ENCODE peak calls at places on chromosomes 4 and X, in five cellular contexts. L is neural progenitor cell, N is uterus, I is pancreas, V is WERI-Rb-1. M is an unnamed sample. For H3K27me3, the result is how much of the 10 kb centered on the place peaks cover.

GRCh38 chrX:47581731-47582647 is at the start of gene TIMP1:
- DNase-seq in L (peak), N (peak), I (peak), V (no peak), M (peak)

GRCh38 chrX:130566028-130566683 is 164.4 kb downstream of the RBMX2 start:
- DNase-seq in L (no peak), N (no peak), I (no peak), V (no peak), M (no peak)

GRCh38 chrX:38987135-38987780 is 186.0 kb downstream of the MID1IP1 start:
- DNase-seq in L (no peak), N (no peak), I (no peak), V (peak), M (no peak)

GRCh38 chr4:96139251-96139929 is 299.5 kb downstream of the PDHA2 start:
- DNase-seq in L (no peak), N (no peak), I (no peak), V (no peak), M (no peak)

GRCh38 chrX:13254076-13254785 is 65.6 kb downstream of the ATXN3L start:
- DNase-seq in L (peak), N (peak), I (peak), V (peak), M (no peak)

GRCh38 chr4:11438647-11439046 is 10.0 kb upstream of the HS3ST1 start:
- DNase-seq in L (no peak), N (no peak), I (no peak), V (no peak), M (no peak)

GRCh38 chrX:31715675-31716074 is 643.8 kb upstream of the FTHL17 start:
- DNase-seq in L (no peak), N (no peak), I (no peak), V (no peak), M (no peak)

GRCh38 chr4:159077702-159078495 is 25.0 kb upstream of the RAPGEF2 start:
- DNase-seq in L (no peak), N (no peak), I (no peak), V (no peak), M (no peak)

GRCh38 chr4:680931-681645 is 6.7 kb downstream of the MYL5 start:
- DNase-seq in L (peak), N (peak), I (peak), V (no peak), M (peak)

GRCh38 chrX:143632625-143633387 is 3.1 kb downstream of the SLITRK4 start:
- DNase-seq in L (peak), N (no peak), I (no peak), V (no peak), M (no peak)

GRCh38 chr4:22238742-22239141 is 277.1 kb downstream of the ADGRA3 start:
- DNase-seq in L (peak), N (no peak), I (no peak), V (peak), M (no peak)

DNA sequence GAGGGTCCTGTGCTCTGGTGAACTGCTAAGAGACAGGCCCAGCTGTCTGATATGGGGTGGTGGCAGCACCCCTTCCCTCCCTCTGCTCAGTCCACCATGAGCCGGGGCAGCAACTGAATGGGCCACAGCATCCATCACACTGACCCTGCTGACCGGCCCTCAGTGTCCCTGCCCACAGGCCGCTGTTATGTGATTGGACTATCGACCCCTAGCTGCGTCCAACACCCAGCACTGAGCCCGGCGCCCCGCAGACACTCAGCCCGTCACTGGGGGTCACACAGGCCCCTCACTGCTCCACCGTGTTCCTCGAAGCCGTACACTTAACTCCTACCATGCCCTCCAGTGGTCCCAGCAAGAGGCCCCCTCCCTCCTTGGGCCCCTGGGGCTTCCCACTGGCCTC is 88.8 kb upstream of the PSAPL1 start:
- DNase-seq in L (no peak), N (no peak), I (no peak), V (no peak), M (no peak)
- H3K27me3 ChIP-seq in L (under half), N (under half), I (under half), V (under half), M (half or more)

DNA sequence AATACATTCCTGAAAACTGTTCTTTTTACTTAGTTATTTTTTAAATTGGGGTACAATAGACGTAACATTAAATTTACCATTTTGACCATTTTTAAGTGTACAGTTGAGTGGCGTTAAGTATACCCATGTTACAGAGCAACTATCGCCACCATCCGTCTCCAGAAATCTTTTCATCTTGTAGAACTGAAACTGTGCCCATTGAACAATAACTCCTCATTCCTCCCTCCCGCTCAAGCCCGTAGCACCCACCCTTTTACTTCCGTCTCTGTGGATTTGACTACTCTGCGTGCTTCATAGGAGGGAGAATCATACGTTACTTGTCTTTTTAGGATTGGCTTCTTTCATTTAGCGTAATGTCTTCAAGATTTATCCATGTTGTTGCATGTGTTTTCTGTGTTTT is 55.3 kb downstream of the TMEM131L start:
- DNase-seq in L (no peak), N (no peak), I (no peak), V (no peak), M (no peak)
- H3K4me3 ChIP-seq in L (no peak), N (no peak), I (no peak), V (no peak), M (no peak)

GRCh38 chr4:2009651-2010233 is 968 bp upstream of the NELFA start:
- DNase-seq in L (peak), N (no peak), I (peak), V (peak), M (no peak)

GRCh38 chr4:2007804-2008670 is 737 bp downstream of the NELFA start:
- DNase-seq in L (peak), N (no peak), I (peak), V (no peak), M (no peak)

GRCh38 chr4:2008671-2008920 is 178 bp downstream of the NELFA start:
- DNase-seq in L (no peak), N (no peak), I (no peak), V (no peak), M (no peak)

GRCh38 chr4:2006956-2007653 is 1.7 kb downstream of the NELFA start:
- DNase-seq in L (no peak), N (no peak), I (no peak), V (no peak), M (no peak)

DNA sequence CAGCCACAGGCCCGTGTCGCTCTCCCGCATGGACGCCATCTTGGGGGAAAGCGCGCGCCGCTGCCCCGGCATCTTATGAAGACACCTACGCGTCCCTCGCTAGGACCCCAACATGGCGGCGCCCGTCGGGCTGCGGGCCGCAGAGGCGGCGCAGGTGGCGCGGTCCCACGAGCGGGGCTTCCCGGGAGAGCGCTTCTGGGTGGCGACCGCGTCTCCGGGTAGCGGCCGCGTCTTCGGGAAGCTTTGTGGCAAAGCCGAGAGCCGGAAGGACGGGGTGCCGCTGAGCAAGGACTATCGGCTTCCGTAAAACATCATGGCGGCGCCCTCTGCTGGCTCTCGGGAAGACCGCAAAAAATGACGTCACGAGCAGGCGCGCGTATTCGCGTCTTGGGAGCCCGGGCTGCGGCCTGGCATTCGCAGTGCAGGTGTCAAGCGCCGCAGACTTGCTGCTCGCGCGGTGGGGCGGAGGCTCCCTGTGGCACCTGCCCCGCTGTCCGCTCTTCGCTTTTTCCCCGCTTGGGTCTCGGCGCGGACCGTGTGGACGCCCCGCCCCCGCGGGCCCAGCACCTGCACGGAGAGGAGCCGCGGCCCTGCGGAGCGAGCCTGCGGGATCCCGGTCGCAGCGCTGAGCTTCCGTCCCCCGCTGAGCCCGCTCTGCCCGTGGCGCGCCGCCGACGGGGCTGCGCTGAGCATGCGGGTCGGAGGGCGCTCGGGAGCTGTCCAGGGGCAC is at the start of gene NELFA:
- DNase-seq in L (peak), N (peak), I (peak), V (peak), M (peak)
- TF ChIP-seq CTCF in L (peak), N (peak), I (no peak), V (peak), M (peak)

DNA sequence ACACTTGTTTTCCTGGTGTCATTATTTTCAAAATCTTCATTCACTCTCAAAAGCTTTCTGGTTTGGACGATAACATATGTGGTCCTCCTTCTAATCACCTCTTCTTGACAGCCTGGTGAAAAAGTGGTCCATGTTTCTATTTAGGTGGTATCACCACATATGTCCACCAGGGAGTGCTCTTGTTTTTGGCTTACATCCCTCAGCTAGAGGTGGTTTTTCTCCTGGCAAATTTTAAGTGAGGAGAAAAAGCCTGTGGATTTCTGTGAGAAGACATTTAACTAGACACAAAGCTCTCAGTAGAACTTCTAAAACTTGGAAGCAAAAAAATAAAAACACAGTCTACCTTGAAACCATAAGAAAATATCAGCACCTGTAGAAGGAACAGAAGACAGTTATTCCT is 58.0 kb upstream of the FRMPD4 start:
- DNase-seq in L (peak), N (no peak), I (no peak), V (peak), M (no peak)
- H3K27me3 ChIP-seq in L (under half), N (under half), I (under half), V (under half), M (under half)

DNA sequence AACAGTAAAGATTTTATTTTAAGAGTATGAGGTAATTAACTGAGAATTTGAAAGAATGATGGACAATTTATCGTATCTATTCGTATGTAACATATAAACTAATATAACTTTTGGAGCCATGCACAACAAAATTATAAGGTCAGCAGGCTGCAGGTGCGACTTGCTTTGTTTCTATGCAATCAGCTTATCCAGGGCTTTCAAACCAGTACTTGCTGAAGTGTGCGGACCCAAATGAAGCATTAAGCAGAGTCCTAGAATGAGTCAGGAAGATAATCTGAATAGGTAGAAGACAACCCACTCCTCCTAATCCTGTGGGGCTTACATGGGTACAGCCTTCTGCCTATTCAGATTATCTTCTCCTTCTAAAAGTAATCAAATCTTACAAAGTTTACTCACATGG is 2.1 kb downstream of the NSD2 start:
- DNase-seq in L (peak), N (no peak), I (no peak), V (peak), M (no peak)
- H3K4me3 ChIP-seq in L (peak), N (no peak), I (no peak), V (peak), M (peak)

GRCh38 chr4:180455226-180455625 is 1788.0 kb upstream of the TENM3 start:
- DNase-seq in L (no peak), N (no peak), I (no peak), V (no peak), M (no peak)

DNA sequence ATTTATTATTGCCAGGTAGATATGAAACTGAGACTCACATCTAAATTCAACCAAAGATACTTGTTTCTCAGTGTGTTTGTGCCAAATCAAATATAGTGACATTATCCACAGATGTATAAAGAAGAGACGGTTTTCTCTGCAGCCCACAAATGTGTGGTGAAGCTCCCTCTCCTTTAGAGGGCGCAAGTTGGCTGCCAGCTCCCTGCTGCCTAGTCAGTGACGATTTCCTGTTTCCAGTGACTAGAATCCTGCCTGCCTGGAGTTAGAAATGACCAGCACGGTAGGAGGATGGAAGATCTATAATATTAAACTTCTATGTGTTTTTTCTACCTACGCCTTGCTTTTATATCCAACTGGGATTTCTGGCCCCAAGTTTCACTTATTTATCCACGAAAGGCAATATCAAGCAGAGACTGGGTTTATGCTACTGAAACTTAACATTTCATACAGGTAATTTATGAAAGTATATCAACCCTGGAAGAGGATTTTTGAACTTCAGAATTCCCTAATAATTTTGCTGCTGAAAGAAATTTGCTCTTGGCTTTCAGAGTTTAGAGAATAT is 1793.7 kb upstream of the TENM3 start:
- DNase-seq in L (peak), N (no peak), I (no peak), V (peak), M (no peak)
- TF ChIP-seq CTCF in L (peak), N (no peak), I (no peak), V (peak), M (peak)

GRCh38 chrX:96770315-96770714 is 85.7 kb downstream of the DIAPH2 start:
- DNase-seq in L (peak), N (no peak), I (no peak), V (no peak), M (no peak)

GRCh38 chrX:96776966-96777365 is 92.3 kb downstream of the DIAPH2 start:
- DNase-seq in L (no peak), N (no peak), I (no peak), V (no peak), M (no peak)

GRCh38 chrX:96774116-96774515 is 89.5 kb downstream of the DIAPH2 start:
- DNase-seq in L (no peak), N (no peak), I (no peak), V (no peak), M (no peak)

GRCh38 chrX:96771500-96771899 is 86.9 kb downstream of the DIAPH2 start:
- DNase-seq in L (no peak), N (no peak), I (no peak), V (no peak), M (no peak)
- H3K27me3 ChIP-seq in L (under half), N (under half), I (under half), V (under half), M (under half)

GRCh38 chr4:73129319-73129718 is 59.8 kb upstream of the COX18 start:
- DNase-seq in L (no peak), N (no peak), I (no peak), V (no peak), M (no peak)

GRCh38 chr4:73131281-73131680 is 61.8 kb upstream of the COX18 start:
- DNase-seq in L (no peak), N (no peak), I (no peak), V (no peak), M (no peak)

GRCh38 chr4:73137121-73137520 is 67.6 kb upstream of the COX18 start:
- DNase-seq in L (no peak), N (no peak), I (no peak), V (no peak), M (no peak)

GRCh38 chr4:73139245-73139644 is 69.7 kb upstream of the COX18 start:
- DNase-seq in L (no peak), N (no peak), I (no peak), V (no peak), M (no peak)

GRCh38 chr4:73133784-73134183 is 64.3 kb upstream of the COX18 start:
- DNase-seq in L (no peak), N (no peak), I (no peak), V (no peak), M (no peak)
- H3K4me3 ChIP-seq in L (no peak), N (no peak), I (no peak), V (no peak), M (no peak)

DNA sequence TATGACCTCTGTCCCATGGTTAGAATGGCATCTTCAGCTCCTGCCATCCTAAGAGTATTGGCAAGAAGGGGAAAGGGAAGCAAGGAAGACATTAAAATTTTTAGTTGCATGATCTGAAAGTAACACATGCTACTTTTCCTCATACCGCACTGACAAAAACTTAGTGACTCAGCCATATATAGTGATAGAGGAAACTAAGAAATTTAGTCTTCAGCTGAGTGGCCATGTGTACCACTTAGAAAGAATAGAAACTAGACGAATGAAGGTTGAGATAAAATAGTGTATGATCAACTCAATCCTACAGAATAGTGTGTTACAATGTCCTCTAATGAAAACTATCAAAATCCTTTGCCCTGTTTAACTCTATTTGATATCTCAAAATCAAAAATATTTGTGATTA is 164.1 kb downstream of the PPP3CA start:
- DNase-seq in L (no peak), N (no peak), I (no peak), V (no peak), M (no peak)
- TF ChIP-seq CTCF in L (no peak), N (no peak), I (no peak), V (no peak), M (no peak)

GRCh38 chrX:68409154-68409553 is 24.1 kb downstream of the OPHN1 start:
- DNase-seq in L (no peak), N (no peak), I (no peak), V (no peak), M (no peak)
- H3K27me3 ChIP-seq in L (under half), N (under half), I (under half), V (under half), M (under half)

M was measured in left ventricle myocardium inferior.